ENCODE peak calls at places on chromosomes 5 and 9, in four cellular contexts. M is GM12878, I is H1, R is K562. H is an unnamed sample.

GRCh38 chr5:82225525-82226172 is 52.5 kb downstream of the RPS23 start:
- DNase-seq in R (peak), M (peak), I (peak), H (peak)

GRCh38 chr9:22108581-22109370 is 99.7 kb upstream of the CDKN2B start:
- DNase-seq in I (no peak), M (no peak), R (no peak), H (no peak)

GRCh38 chr5:122063836-122064235 is 14.2 kb downstream of the LOX start:
- DNase-seq in R (no peak), M (no peak), I (no peak), H (no peak)

GRCh38 chr9:74770508-74771261 is 117.0 kb downstream of the TRPM6 start:
- DNase-seq in R (peak), I (peak), M (no peak), H (peak)

GRCh38 chr5:157575096-157575872 is at the start of gene ADAM19:
- DNase-seq in R (peak), M (no peak), I (peak), H (no peak)

GRCh38 chr5:103667068-103667467 is 104.5 kb upstream of the NUDT12 start:
- DNase-seq in R (no peak), M (no peak), I (no peak), H (no peak)

GRCh38 chr9:105693435-105694275 is 686 bp upstream of the TMEM38B start:
- DNase-seq in I (no peak), M (no peak), R (no peak), H (no peak)

GRCh38 chr5:18772475-18772874 is 1138.2 kb downstream of the TAF11L14 start:
- DNase-seq in M (no peak), I (no peak), R (no peak), H (no peak)

GRCh38 chr5:147384346-147385193 is 125.3 kb downstream of the DPYSL3 start:
- DNase-seq in M (no peak), R (no peak), I (no peak), H (no peak)

GRCh38 chr5:132109494-132110053 is 36.0 kb downstream of the CSF2 start:
- DNase-seq in R (no peak), I (no peak), M (no peak), H (no peak)

GRCh38 chr9:114237781-114238180 is 82.4 kb downstream of the COL27A1 start:
- DNase-seq in I (no peak), M (no peak), R (no peak), H (no peak)

GRCh38 chr9:8718121-8718725 is 918.6 kb upstream of the DMAC1 start:
- DNase-seq in R (no peak), I (no peak), M (no peak), H (no peak)

GRCh38 chr9:120289990-120290925 is 289.7 kb downstream of the CDK5RAP2 start:
- DNase-seq in R (no peak), M (no peak), I (no peak), H (no peak)

GRCh38 chr9:120286530-120286929 is 293.4 kb downstream of the CDK5RAP2 start:
- DNase-seq in R (no peak), I (no peak), M (no peak), H (no peak)

GRCh38 chr9:120281665-120282064 is 298.3 kb downstream of the CDK5RAP2 start:
- DNase-seq in M (no peak), I (no peak), R (no peak), H (no peak)

GRCh38 chr9:120289091-120289490 is 290.9 kb downstream of the CDK5RAP2 start:
- DNase-seq in R (no peak), I (no peak), M (no peak), H (no peak)

DNA sequence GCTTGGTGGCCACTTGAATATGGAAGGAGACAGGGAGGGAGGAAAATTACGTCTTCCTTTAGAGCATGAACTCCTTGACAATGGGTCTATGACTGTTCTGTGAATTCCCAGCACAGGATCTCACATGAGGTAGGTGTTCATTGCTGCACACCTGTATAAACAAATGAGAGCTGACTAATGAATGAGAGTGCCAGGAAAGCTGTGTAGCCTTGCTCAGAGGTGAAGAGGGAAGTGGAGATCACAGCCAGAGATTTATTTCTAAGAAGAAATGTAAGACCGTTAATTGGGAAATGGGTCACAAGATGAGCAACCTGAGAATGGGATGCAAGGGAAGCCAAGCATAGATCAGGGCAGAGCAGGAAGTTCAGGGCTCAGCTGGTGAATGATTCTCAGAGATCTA is 295.2 kb downstream of the CDK5RAP2 start:
- DNase-seq in M (no peak), I (no peak), R (no peak), H (no peak)
- TF ChIP-seq SP1 in M (no peak), I (no peak), R (no peak), H (no peak)

DNA sequence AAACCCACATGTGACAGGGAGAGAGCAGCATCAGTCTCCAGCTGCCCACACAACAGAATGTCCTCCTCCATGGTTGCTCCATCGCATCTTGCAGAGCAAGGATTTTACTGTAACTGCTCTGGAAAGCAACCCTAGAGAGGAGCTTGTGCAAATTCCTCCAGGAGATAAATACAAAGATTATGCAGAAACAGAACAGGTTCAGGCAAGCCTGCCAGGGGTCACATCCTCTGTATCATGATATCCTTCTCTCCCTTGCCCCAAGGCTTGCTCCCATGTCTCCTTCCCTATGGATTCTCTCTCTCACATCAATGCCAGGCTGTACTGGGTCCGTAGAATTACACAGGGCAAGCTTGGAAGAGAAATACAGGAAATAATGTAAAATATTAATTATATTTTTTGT is 226.0 kb downstream of the MPDZ start:
- DNase-seq in R (no peak), M (no peak), I (no peak), H (no peak)
- TF ChIP-seq HDAC2 in R (no peak), M (no peak), I (no peak), H (no peak)

GRCh38 chr5:86626149-86626548 is 8.4 kb downstream of the COX7C start:
- DNase-seq in M (no peak), I (no peak), R (no peak), H (no peak)

GRCh38 chr5:86623785-86624483 is 6.2 kb downstream of the COX7C start:
- DNase-seq in R (no peak), M (no peak), I (no peak), H (no peak)

DNA sequence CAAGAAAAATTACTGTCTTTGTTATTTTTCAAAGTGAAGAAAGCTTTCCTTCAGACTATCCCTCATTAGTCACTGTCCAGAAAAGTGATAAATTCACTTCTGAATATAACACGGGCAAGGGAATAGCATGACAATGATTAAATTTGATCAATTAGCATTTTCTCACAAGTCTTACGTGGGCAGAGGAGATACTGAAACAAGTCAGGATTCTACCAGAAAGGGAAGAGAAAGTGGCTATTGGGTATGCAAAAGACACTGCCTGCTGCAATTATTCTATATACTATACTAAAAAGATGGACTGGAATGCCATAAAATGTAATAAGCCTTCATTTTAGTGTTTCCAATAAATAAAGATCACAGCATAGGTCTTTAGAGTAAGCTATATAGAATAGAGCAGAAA is 7.4 kb downstream of the COX7C start:
- DNase-seq in I (no peak), R (no peak), M (no peak), H (no peak)
- TF ChIP-seq SP1 in I (no peak), R (no peak), M (no peak), H (no peak)

GRCh38 chr9:89878687-89879086 is 273.9 kb downstream of the GADD45G start:
- DNase-seq in M (no peak), R (no peak), I (peak), H (peak)
- TF ChIP-seq HDAC2 in M (no peak), R (no peak), I (no peak), H (no peak)

DNA sequence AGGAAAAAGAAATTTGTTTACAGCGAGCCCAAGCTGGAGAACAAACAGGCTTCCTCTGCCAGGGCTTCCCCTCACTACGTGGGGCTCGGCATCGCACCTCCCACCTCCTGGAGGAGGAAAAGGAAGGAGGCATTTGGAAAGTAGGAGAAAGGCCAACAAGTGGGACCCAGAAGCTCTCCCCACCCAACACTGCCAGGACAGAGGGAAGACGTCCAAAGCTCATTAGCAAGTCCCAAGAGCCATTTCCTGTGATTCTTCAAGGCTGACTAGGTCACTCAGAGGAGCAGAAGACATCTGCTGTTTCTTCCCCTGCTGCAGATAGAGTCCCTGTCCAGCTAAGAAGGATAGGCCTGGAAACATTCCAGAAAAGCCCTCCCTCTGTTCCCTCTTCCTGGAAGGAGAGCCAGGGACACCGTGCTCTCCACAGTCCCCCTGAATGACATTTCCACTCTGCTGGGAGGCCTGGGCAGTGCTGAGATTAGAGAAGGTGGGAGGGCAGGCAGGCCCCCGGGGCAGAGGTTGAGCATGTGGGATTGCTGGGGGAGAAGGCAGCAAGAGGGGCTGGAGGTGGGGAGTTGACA is 57.0 kb upstream of the NEURL1B start:
- DNase-seq in I (no peak), R (no peak), M (no peak), H (no peak)
- TF ChIP-seq SP1 in I (no peak), R (no peak), M (no peak), H (no peak)

GRCh38 chr5:170606939-170607338 is 103.1 kb downstream of the KCNIP1 start:
- DNase-seq in M (no peak), I (no peak), R (no peak), H (no peak)
- TF ChIP-seq HDAC2 in M (no peak), I (no peak), R (no peak), H (no peak)

GRCh38 chr5:98624145-98624880 is 149.2 kb upstream of the RGMB start:
- DNase-seq in M (no peak), I (no peak), R (no peak), H (no peak)

GRCh38 chr5:98627121-98627520 is 146.3 kb upstream of the RGMB start:
- DNase-seq in M (no peak), R (no peak), I (no peak), H (no peak)

DNA sequence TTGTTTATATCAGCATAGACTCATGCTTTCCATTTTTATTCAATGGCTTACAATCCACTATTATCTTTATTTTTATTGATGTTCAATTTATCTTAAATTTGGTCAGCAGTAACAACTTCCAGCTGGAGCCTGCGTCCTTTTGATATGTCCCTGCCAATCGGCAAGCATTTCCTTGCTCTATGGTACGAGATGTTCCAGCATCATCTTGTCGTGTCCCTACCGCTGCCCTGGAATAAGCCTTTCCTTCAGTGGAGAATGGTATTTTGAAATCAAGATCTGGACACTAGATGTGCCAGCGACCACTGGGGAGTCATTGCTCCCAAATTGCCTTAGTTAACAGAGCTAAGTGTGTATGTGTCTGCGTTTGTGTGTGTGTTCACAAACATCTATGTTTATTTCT is 151.6 kb upstream of the RGMB start:
- DNase-seq in R (no peak), M (no peak), I (no peak), H (no peak)
- TF ChIP-seq SP1 in R (no peak), M (no peak), I (no peak), H (no peak)